ENCODE peak calls at places on chromosomes 5 and 9, in six cellular contexts. One of them, this sample, is unnamed.

GRCh38 chr9:99954108-99954507 is 47.7 kb downstream of the STX17 start:
- DNase-seq in NCI-H1105: no peak
- DNase-seq in KG1: no peak
- DNase-seq in A549: no peak
- DNase-seq in memory B cell: no peak
- DNase-seq in stimulated activated CD8-positive, alpha-beta memory T cell treated with anti-CD3 and anti-CD28 coated beads, Interleukin-7, amount 100 ng/mL, for 24 hours: no peak
- DNase-seq in this sample: no peak

GRCh38 chr9:136597965-136598364 is 52.1 kb upstream of the NOTCH1 start:
- DNase-seq in NCI-H1105: no peak
- DNase-seq in KG1: no peak
- DNase-seq in memory B cell: no peak
- DNase-seq in A549: no peak
- DNase-seq in stimulated activated CD8-positive, alpha-beta memory T cell treated with anti-CD3 and anti-CD28 coated beads, Interleukin-7, amount 100 ng/mL, for 24 hours: no peak
- DNase-seq in this sample: no peak

GRCh38 chr5:17625686-17626085 is 6.2 kb upstream of the TAF11L13 start:
- DNase-seq in stimulated activated CD8-positive, alpha-beta memory T cell treated with anti-CD3 and anti-CD28 coated beads, Interleukin-7, amount 100 ng/mL, for 24 hours: no peak
- DNase-seq in A549: no peak
- DNase-seq in NCI-H1105: no peak
- DNase-seq in memory B cell: no peak
- DNase-seq in KG1: no peak
- DNase-seq in this sample: no peak

GRCh38 chr9:2493106-2493505 is 128.5 kb upstream of the VLDLR start:
- DNase-seq in NCI-H1105: no peak
- DNase-seq in stimulated activated CD8-positive, alpha-beta memory T cell treated with anti-CD3 and anti-CD28 coated beads, Interleukin-7, amount 100 ng/mL, for 24 hours: no peak
- DNase-seq in KG1: no peak
- DNase-seq in memory B cell: no peak
- DNase-seq in A549: no peak
- DNase-seq in this sample: peak; percentile 64

GRCh38 chr9:108271646-108272349 is 584.0 kb downstream of the ACTL7B start:
- DNase-seq in A549: peak; percentile 10
- DNase-seq in stimulated activated CD8-positive, alpha-beta memory T cell treated with anti-CD3 and anti-CD28 coated beads, Interleukin-7, amount 100 ng/mL, for 24 hours: no peak
- DNase-seq in memory B cell: no peak
- DNase-seq in NCI-H1105: peak; percentile 94
- DNase-seq in KG1: no peak
- DNase-seq in this sample: no peak

GRCh38 chr9:73437758-73438157 is 286.1 kb downstream of the ANXA1 start:
- DNase-seq in A549: no peak
- DNase-seq in stimulated activated CD8-positive, alpha-beta memory T cell treated with anti-CD3 and anti-CD28 coated beads, Interleukin-7, amount 100 ng/mL, for 24 hours: no peak
- DNase-seq in NCI-H1105: no peak
- DNase-seq in memory B cell: no peak
- DNase-seq in KG1: no peak
- DNase-seq in this sample: no peak

GRCh38 chr5:111170279-111170678 is 53.9 kb upstream of the CAMK4 start:
- DNase-seq in NCI-H1105: no peak
- DNase-seq in A549: no peak
- DNase-seq in KG1: no peak
- DNase-seq in memory B cell: no peak
- DNase-seq in stimulated activated CD8-positive, alpha-beta memory T cell treated with anti-CD3 and anti-CD28 coated beads, Interleukin-7, amount 100 ng/mL, for 24 hours: no peak
- DNase-seq in this sample: no peak

GRCh38 chr9:37575511-37575914 is 667 bp downstream of the FBXO10 start:
- DNase-seq in NCI-H1105: no peak
- DNase-seq in memory B cell: peak; percentile 34
- DNase-seq in stimulated activated CD8-positive, alpha-beta memory T cell treated with anti-CD3 and anti-CD28 coated beads, Interleukin-7, amount 100 ng/mL, for 24 hours: no peak
- DNase-seq in KG1: no peak
- DNase-seq in A549: no peak
- DNase-seq in this sample: no peak

GRCh38 chr5:124161286-124161685 is 585.2 kb downstream of the ZNF608 start:
- DNase-seq in KG1: no peak
- DNase-seq in memory B cell: no peak
- DNase-seq in NCI-H1105: no peak
- DNase-seq in A549: no peak
- DNase-seq in stimulated activated CD8-positive, alpha-beta memory T cell treated with anti-CD3 and anti-CD28 coated beads, Interleukin-7, amount 100 ng/mL, for 24 hours: no peak
- DNase-seq in this sample: no peak

GRCh38 chr5:10793785-10794184 is 32.8 kb upstream of the DAP start:
- DNase-seq in KG1: no peak
- DNase-seq in stimulated activated CD8-positive, alpha-beta memory T cell treated with anti-CD3 and anti-CD28 coated beads, Interleukin-7, amount 100 ng/mL, for 24 hours: no peak
- DNase-seq in A549: no peak
- DNase-seq in NCI-H1105: no peak
- DNase-seq in memory B cell: no peak
- DNase-seq in this sample: no peak

GRCh38 chr9:134172198-134173126 is 8.1 kb upstream of the RNU6ATAC start:
- DNase-seq in KG1: no peak
- DNase-seq in stimulated activated CD8-positive, alpha-beta memory T cell treated with anti-CD3 and anti-CD28 coated beads, Interleukin-7, amount 100 ng/mL, for 24 hours: no peak
- DNase-seq in memory B cell: no peak
- DNase-seq in NCI-H1105: no peak
- DNase-seq in A549: no peak
- DNase-seq in this sample: no peak

GRCh38 chr9:3874472-3875370 is 348.9 kb upstream of the RFX3 start:
- DNase-seq in stimulated activated CD8-positive, alpha-beta memory T cell treated with anti-CD3 and anti-CD28 coated beads, Interleukin-7, amount 100 ng/mL, for 24 hours: no peak
- DNase-seq in NCI-H1105: no peak
- DNase-seq in KG1: no peak
- DNase-seq in memory B cell: no peak
- DNase-seq in A549: no peak
- DNase-seq in this sample: no peak

GRCh38 chr5:140372971-140373487 is 13.0 kb downstream of the SLC4A9 start:
- DNase-seq in KG1: peak; percentile 1
- DNase-seq in stimulated activated CD8-positive, alpha-beta memory T cell treated with anti-CD3 and anti-CD28 coated beads, Interleukin-7, amount 100 ng/mL, for 24 hours: peak; percentile 11
- DNase-seq in A549: peak; percentile 79
- DNase-seq in memory B cell: peak; percentile 25
- DNase-seq in NCI-H1105: peak; percentile 4
- DNase-seq in this sample: peak; percentile 67

GRCh38 chr5:111976705-111977104 is 219.7 kb upstream of the NREP start:
- DNase-seq in stimulated activated CD8-positive, alpha-beta memory T cell treated with anti-CD3 and anti-CD28 coated beads, Interleukin-7, amount 100 ng/mL, for 24 hours: no peak
- DNase-seq in NCI-H1105: no peak
- DNase-seq in A549: no peak
- DNase-seq in KG1: no peak
- DNase-seq in memory B cell: no peak
- DNase-seq in this sample: no peak

GRCh38 chr5:66741394-66741793 is 145.2 kb downstream of the MAST4 start:
- DNase-seq in memory B cell: no peak
- DNase-seq in A549: no peak
- DNase-seq in KG1: no peak
- DNase-seq in stimulated activated CD8-positive, alpha-beta memory T cell treated with anti-CD3 and anti-CD28 coated beads, Interleukin-7, amount 100 ng/mL, for 24 hours: no peak
- DNase-seq in NCI-H1105: no peak
- DNase-seq in this sample: no peak

GRCh38 chr5:66959668-66960067 is 236.9 kb downstream of the CD180 start:
- DNase-seq in stimulated activated CD8-positive, alpha-beta memory T cell treated with anti-CD3 and anti-CD28 coated beads, Interleukin-7, amount 100 ng/mL, for 24 hours: no peak
- DNase-seq in NCI-H1105: no peak
- DNase-seq in A549: peak; percentile 22
- DNase-seq in KG1: no peak
- DNase-seq in memory B cell: no peak
- DNase-seq in this sample: no peak

GRCh38 chr5:65035212-65036206 is 266.8 kb downstream of the CWC27 start:
- DNase-seq in KG1: peak; percentile 10
- DNase-seq in stimulated activated CD8-positive, alpha-beta memory T cell treated with anti-CD3 and anti-CD28 coated beads, Interleukin-7, amount 100 ng/mL, for 24 hours: peak; percentile 58
- DNase-seq in NCI-H1105: peak; percentile 59
- DNase-seq in A549: peak; percentile 91
- DNase-seq in memory B cell: peak; percentile 58
- DNase-seq in this sample: peak; percentile 90